ENCODE peak calls at places on chromosome 22, in five cellular contexts. One of them, this sample, is unnamed.
A peak's percentile ranks its signal among the peaks of the same experiment; 100 is the strongest.

GRCh38 chr22:33894515-33894914 is 25.8 kb downstream of the LARGE1 start:
- DNase-seq in suprapubic skin: no peak
- DNase-seq in tibial artery: no peak
- DNase-seq in AG04450: no peak
- DNase-seq in foreskin keratinocyte: peak; percentile 30
- DNase-seq in this sample: no peak

GRCh38 chr22:49554741-49555140 is 272.9 kb downstream of the BRD1 start:
- DNase-seq in foreskin keratinocyte: no peak
- DNase-seq in suprapubic skin: peak; percentile 46
- DNase-seq in tibial artery: peak; percentile 9
- DNase-seq in AG04450: no peak
- DNase-seq in this sample: no peak

GRCh38 chr22:35917651-35918050 is 111.0 kb downstream of the RBFOX2 start:
- DNase-seq in foreskin keratinocyte: peak; percentile 58
- DNase-seq in tibial artery: no peak
- DNase-seq in AG04450: no peak
- DNase-seq in suprapubic skin: no peak
- DNase-seq in this sample: no peak

GRCh38 chr22:25050566-25050965 is 98.0 kb downstream of the KIAA1671 start:
- DNase-seq in AG04450: no peak
- DNase-seq in suprapubic skin: no peak
- DNase-seq in tibial artery: no peak
- DNase-seq in foreskin keratinocyte: no peak
- DNase-seq in this sample: no peak

GRCh38 chr22:22558972-22559603 is at the start of gene PRAME:
- DNase-seq in suprapubic skin: no peak
- DNase-seq in AG04450: no peak
- DNase-seq in tibial artery: no peak
- DNase-seq in foreskin keratinocyte: no peak
- DNase-seq in this sample: peak; percentile 90

GRCh38 chr22:20249797-20250354 is 18.2 kb downstream of the RTN4R start:
- DNase-seq in foreskin keratinocyte: peak; percentile 9
- DNase-seq in AG04450: no peak
- DNase-seq in tibial artery: no peak
- DNase-seq in suprapubic skin: no peak
- DNase-seq in this sample: no peak

GRCh38 chr22:39176067-39176621 is 23.7 kb upstream of the CBX7 start:
- DNase-seq in tibial artery: peak; percentile 53
- DNase-seq in suprapubic skin: no peak
- DNase-seq in AG04450: no peak
- DNase-seq in foreskin keratinocyte: peak; percentile 27
- DNase-seq in this sample: no peak

GRCh38 chr22:39241632-39242388 is 3.0 kb downstream of the PDGFB start:
- DNase-seq in tibial artery: no peak
- DNase-seq in AG04450: no peak
- DNase-seq in suprapubic skin: no peak
- DNase-seq in foreskin keratinocyte: no peak
- DNase-seq in this sample: no peak

GRCh38 chr22:35648066-35649025 is at the start of gene APOL6:
- DNase-seq in tibial artery: no peak
- DNase-seq in suprapubic skin: peak; percentile 64
- DNase-seq in foreskin keratinocyte: peak; percentile 67
- DNase-seq in AG04450: no peak
- DNase-seq in this sample: peak; percentile 86

GRCh38 chr22:40635940-40636379 is 559 bp downstream of the MRTFA start:
- DNase-seq in suprapubic skin: peak; percentile 66
- DNase-seq in tibial artery: no peak
- DNase-seq in foreskin keratinocyte: no peak
- DNase-seq in AG04450: no peak
- DNase-seq in this sample: peak; percentile 41

GRCh38 chr22:21876486-21877176 is 9.2 kb upstream of the MAPK1 start:
- DNase-seq in foreskin keratinocyte: peak; percentile 52
- DNase-seq in AG04450: no peak
- DNase-seq in suprapubic skin: no peak
- DNase-seq in tibial artery: no peak
- DNase-seq in this sample: no peak

GRCh38 chr22:20400606-20401375 is 6.8 kb downstream of the ZNF74 start:
- DNase-seq in AG04450: no peak
- DNase-seq in suprapubic skin: no peak
- DNase-seq in foreskin keratinocyte: no peak
- DNase-seq in tibial artery: no peak
- DNase-seq in this sample: no peak

GRCh38 chr22:27686534-27686933 is 115.0 kb downstream of the MN1 start:
- DNase-seq in AG04450: peak; percentile 24
- DNase-seq in tibial artery: peak; percentile 86
- DNase-seq in suprapubic skin: peak; percentile 70
- DNase-seq in foreskin keratinocyte: no peak
- DNase-seq in this sample: no peak

GRCh38 chr22:32534252-32535215 is 59.9 kb downstream of the FBXO7 start:
- DNase-seq in tibial artery: no peak
- DNase-seq in AG04450: no peak
- DNase-seq in foreskin keratinocyte: no peak
- DNase-seq in suprapubic skin: peak; percentile 70
- DNase-seq in this sample: no peak

GRCh38 chr22:47248925-47249324 is 486.5 kb downstream of the TBC1D22A start:
- DNase-seq in tibial artery: no peak
- DNase-seq in foreskin keratinocyte: no peak
- DNase-seq in suprapubic skin: no peak
- DNase-seq in AG04450: no peak
- DNase-seq in this sample: no peak

GRCh38 chr22:30332551-30332950 is 5.8 kb upstream of the TBC1D10A start:
- DNase-seq in foreskin keratinocyte: no peak
- DNase-seq in tibial artery: no peak
- DNase-seq in suprapubic skin: no peak
- DNase-seq in AG04450: no peak
- DNase-seq in this sample: no peak

GRCh38 chr22:32702421-32702820 is 99.1 kb upstream of the TIMP3 start:
- DNase-seq in suprapubic skin: no peak
- DNase-seq in tibial artery: no peak
- DNase-seq in foreskin keratinocyte: no peak
- DNase-seq in AG04450: no peak
- DNase-seq in this sample: no peak

GRCh38 chr22:20111045-20111688 is 4.7 kb upstream of the RANBP1 start:
- DNase-seq in foreskin keratinocyte: no peak
- DNase-seq in AG04450: no peak
- DNase-seq in tibial artery: no peak
- DNase-seq in suprapubic skin: no peak
- DNase-seq in this sample: no peak

GRCh38 chr22:17093081-17093480 is 8.3 kb downstream of the IL17RA start:
- DNase-seq in foreskin keratinocyte: no peak
- DNase-seq in tibial artery: no peak
- DNase-seq in suprapubic skin: peak; percentile 2
- DNase-seq in AG04450: no peak
- DNase-seq in this sample: no peak

GRCh38 chr22:20324139-20324516 is 4.3 kb upstream of the DGCR6L start:
- DNase-seq in tibial artery: no peak
- DNase-seq in foreskin keratinocyte: no peak
- DNase-seq in suprapubic skin: no peak
- DNase-seq in AG04450: no peak
- DNase-seq in this sample: no peak